ENCODE peak calls at places on chromosomes 2 and 18, in five cellular contexts. W is glutamatergic neuron, A is ovary, C is left lung, E is gastrocnemius medialis. D is an unnamed sample.

GRCh38 chr2:197229509-197230458 is 80.8 kb downstream of the ANKRD44 start:
- DNase-seq in W (no peak), A (no peak), C (no peak), E (no peak), D (no peak)

GRCh38 chr18:79935499-79935898 is 16.0 kb downstream of the SLC66A2 start:
- DNase-seq in W (peak; percentile 14), A (no peak), C (peak; percentile 11), E (no peak), D (no peak)

GRCh38 chr2:230666885-230667712 is 45.5 kb upstream of the CAB39 start:
- DNase-seq in W (no peak), A (no peak), C (peak; percentile 63), E (peak; percentile 78), D (no peak)

GRCh38 chr2:30766666-30767065 is 40.6 kb downstream of the CAPN13 start:
- DNase-seq in W (no peak), A (no peak), C (no peak), E (no peak), D (no peak)

GRCh38 chr2:138059967-138060635 is 95.8 kb downstream of the HNMT start:
- DNase-seq in W (no peak), A (peak; percentile 27), C (peak; percentile 34), E (no peak), D (peak; percentile 72)

GRCh38 chr18:73661457-73661856 is 486.2 kb downstream of the FBXO15 start:
- DNase-seq in W (no peak), A (no peak), C (no peak), E (no peak), D (no peak)

GRCh38 chr2:175518206-175518605 is 336.7 kb upstream of the ATP5MC3 start:
- DNase-seq in W (no peak), A (no peak), C (no peak), E (no peak), D (no peak)

GRCh38 chr2:215171151-215171550 is 32.7 kb upstream of the ABCA12 start:
- DNase-seq in W (no peak), A (no peak), C (no peak), E (no peak), D (no peak)

GRCh38 chr2:171146633-171147032 is 14.1 kb downstream of the TLK1 start:
- DNase-seq in W (no peak), A (no peak), C (no peak), E (no peak), D (no peak)

GRCh38 chr2:36322108-36322507 is 33.5 kb upstream of the CRIM1 start:
- DNase-seq in W (no peak), A (no peak), C (no peak), E (no peak), D (no peak)
- TF ChIP-seq CTCF in W (no peak), A (no peak), C (no peak), E (no peak), D (no peak)

GRCh38 chr2:222049946-222050345 is 248.9 kb downstream of the PAX3 start:
- DNase-seq in W (no peak), A (no peak), C (no peak), E (no peak), D (no peak)

GRCh38 chr2:222054813-222055212 is 244.0 kb downstream of the PAX3 start:
- DNase-seq in W (no peak), A (no peak), C (no peak), E (no peak), D (no peak)

GRCh38 chr2:222050981-222051380 is 247.8 kb downstream of the PAX3 start:
- DNase-seq in W (no peak), A (no peak), C (no peak), E (no peak), D (peak; percentile 12)

GRCh38 chr2:222055328-222055727 is 243.5 kb downstream of the PAX3 start:
- DNase-seq in W (no peak), A (no peak), C (no peak), E (no peak), D (no peak)

GRCh38 chr2:222052934-222053367 is 245.8 kb downstream of the PAX3 start:
- DNase-seq in W (peak; percentile 39), A (no peak), C (no peak), E (no peak), D (peak; percentile 19)
- TF ChIP-seq CTCF in W (peak; percentile 53), A (no peak), C (no peak), E (no peak), D (peak; percentile 41)

DNA sequence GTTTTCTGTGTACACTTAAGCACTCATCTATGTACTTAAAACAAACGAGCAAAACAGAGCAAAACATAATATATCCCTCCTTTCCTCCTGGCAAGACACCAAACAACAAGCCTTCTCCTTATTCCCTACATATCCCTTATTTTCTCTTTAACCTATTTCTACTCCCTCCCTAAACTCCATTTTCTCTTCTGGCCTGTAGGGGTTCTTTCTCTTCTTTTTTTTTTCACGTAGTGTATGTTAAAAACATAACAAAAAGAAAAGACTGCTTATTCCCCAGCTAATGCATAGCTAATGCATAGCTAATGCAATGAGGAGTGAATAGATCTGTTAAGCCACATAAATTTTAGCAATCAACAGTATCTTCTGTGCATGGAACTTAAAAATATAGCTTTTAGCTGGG is 193.4 kb downstream of the TMEM247 start:
- DNase-seq in W (no peak), A (no peak), C (no peak), E (no peak), D (no peak)
- TF ChIP-seq CTCF in W (no peak), A (no peak), C (no peak), E (no peak), D (no peak)

GRCh38 chr2:4963106-4963505 is 729.1 kb upstream of the SOX11 start:
- DNase-seq in W (no peak), A (no peak), C (no peak), E (no peak), D (no peak)

GRCh38 chr2:4964579-4964978 is 727.6 kb upstream of the SOX11 start:
- DNase-seq in W (peak; percentile 49), A (no peak), C (no peak), E (no peak), D (no peak)

DNA sequence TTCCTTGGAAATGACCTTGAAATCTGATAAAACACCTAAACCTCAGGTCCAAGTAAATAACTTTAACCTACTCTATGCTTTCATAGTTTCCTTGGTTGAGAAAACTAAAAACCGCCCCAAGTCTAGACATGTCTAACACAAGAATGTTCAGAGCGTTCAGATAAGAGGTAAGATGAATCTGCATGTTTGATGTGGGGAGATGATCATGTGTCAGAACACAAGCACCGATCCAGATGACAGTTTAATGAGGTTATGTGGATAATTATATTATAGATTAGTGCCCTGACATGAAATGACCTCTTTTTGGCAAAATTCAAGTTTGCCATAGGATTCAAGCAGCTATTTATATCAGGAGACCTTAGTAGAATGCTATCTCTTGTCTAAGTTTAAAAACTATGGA is 729.8 kb upstream of the SOX11 start:
- DNase-seq in W (no peak), A (no peak), C (no peak), E (no peak), D (no peak)
- TF ChIP-seq CTCF in W (no peak), A (no peak), C (no peak), E (no peak), D (no peak)

DNA sequence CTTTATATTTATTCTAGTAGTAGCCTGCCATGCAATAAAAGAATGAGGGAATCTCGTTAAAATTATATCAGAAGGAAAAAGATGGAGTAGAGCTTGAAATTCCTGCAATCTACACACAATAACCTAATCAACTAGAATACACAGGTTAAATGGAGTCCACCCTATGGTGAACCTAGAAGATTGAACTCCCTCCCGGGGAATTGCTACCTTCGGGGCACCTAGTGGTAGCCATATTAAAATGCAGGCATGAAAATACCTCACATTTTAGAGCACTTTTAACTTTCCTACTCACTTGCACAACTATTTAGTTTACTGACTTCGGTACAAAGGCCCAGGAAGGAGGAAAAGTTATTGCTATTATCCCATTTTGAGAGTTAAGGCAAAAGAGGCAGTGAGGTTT is 174.5 kb downstream of the SS18 start:
- DNase-seq in W (no peak), A (no peak), C (no peak), E (no peak), D (no peak)
- TF ChIP-seq CTCF in W (no peak), A (no peak), C (no peak), E (no peak), D (no peak)

GRCh38 chr2:141911485-141912066 is 219.2 kb downstream of the LRP1B start:
- DNase-seq in W (peak; percentile 30), A (no peak), C (no peak), E (no peak), D (peak; percentile 56)
- TF ChIP-seq CTCF in W (peak; percentile 71), A (no peak), C (no peak), E (no peak), D (peak; percentile 24)

DNA sequence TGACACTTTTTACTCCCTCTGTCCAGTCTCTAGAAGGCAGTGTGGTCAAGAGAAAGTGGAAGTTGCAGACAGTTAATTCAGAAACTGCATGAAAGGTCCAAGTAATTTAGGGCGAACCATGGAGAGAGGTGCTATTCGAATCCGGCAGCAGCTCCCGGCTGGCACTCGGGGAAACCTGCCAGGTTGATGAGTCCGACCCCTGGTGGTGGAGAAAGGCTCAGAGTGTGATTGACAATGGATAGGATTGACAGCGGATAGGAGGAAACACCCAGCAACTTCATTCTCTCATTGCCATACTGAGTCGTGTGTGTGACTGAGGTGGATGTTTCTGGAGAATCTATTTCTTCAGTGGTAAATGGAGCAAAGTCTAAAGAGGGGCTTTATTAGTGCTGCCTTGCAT is 101.7 kb downstream of the DCDC2C start:
- DNase-seq in W (peak; percentile 77), A (no peak), C (no peak), E (no peak), D (peak; percentile 67)
- TF ChIP-seq CTCF in W (peak; percentile 71), A (no peak), C (no peak), E (no peak), D (no peak)

GRCh38 chr18:58661423-58661822 is 9.8 kb upstream of the MALT1 start:
- DNase-seq in W (no peak), A (no peak), C (no peak), E (no peak), D (no peak)
- TF ChIP-seq CTCF in W (no peak), A (no peak), C (no peak), E (peak; percentile 45), D (no peak)

DNA sequence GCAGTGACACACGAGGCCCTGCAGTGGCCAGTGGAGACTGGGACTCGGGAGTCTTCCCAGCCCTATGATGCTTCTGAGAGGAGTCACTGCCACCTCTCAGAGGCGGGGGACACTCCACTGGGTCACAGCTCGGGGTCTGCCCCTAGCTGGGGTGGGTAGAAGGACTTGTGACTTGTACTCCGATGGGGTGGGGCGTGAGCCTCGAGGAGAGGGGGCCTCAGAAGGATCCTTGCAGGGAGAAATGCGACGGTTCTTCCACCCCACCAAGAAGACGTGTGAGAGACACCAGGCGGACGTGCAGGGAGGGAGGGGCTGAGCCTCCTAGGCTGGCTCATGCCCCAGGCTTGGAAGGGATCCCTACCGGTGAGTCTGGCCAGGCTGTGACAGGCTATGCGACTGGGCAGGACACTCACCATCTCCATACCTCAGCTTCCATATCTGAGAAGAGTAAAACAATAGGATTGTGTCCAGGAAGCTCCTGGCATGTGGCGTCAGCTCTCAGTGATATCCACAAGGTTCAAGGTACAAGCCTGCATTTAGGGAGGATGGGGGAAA is 11.1 kb upstream of the OTOS start:
- DNase-seq in W (no peak), A (no peak), C (no peak), E (no peak), D (no peak)
- TF ChIP-seq CTCF in W (no peak), A (no peak), C (no peak), E (no peak), D (no peak)